ENCODE peak calls at places on chromosomes 16 and 17, in seven cellular contexts. O is endothelial cell; A is A549; P is PC-9; R is activated CD8-positive, alpha-beta T cell treated with anti-CD3 and anti-CD28 coated beads for 36 hours; Y is heart right ventricle; M is colonic mucosa. J is an unnamed sample.

GRCh38 chr16:68665501-68665900 is 20.4 kb downstream of the CDH3 start:
- DNase-seq in P (peak), A (no peak), M (no peak), Y (no peak), R (no peak), O (no peak), J (no peak)

GRCh38 chr17:27496501-27496943 is 40.3 kb downstream of the KSR1 start:
- DNase-seq in R (no peak), M (no peak), A (peak), O (no peak), Y (no peak), P (no peak), J (peak)

GRCh38 chr16:4414187-4414909 is 2.0 kb downstream of the CORO7 start:
- DNase-seq in A (no peak), R (peak), M (no peak), O (no peak), Y (no peak), P (no peak), J (peak)

GRCh38 chr17:50353600-50354195 is 7.8 kb downstream of the XYLT2 start:
- DNase-seq in P (no peak), O (no peak), R (no peak), M (no peak), Y (no peak), A (no peak), J (no peak)

GRCh38 chr17:57940653-57941329 is 14.4 kb downstream of the CUEDC1 start:
- DNase-seq in R (peak), Y (no peak), M (no peak), A (no peak), P (peak), O (no peak), J (peak)

GRCh38 chr17:43554857-43555256 is 8.7 kb upstream of the ETV4 start:
- DNase-seq in R (no peak), A (no peak), Y (no peak), M (no peak), O (no peak), P (no peak), J (no peak)

GRCh38 chr17:77441130-77441920 is 300.6 kb downstream of the SEC14L1 start:
- DNase-seq in Y (no peak), R (peak), A (no peak), O (no peak), M (peak), P (no peak), J (peak)

GRCh38 chr16:16018705-16019104 is 69.3 kb downstream of the ABCC1 start:
- DNase-seq in Y (no peak), O (no peak), A (peak), P (no peak), M (no peak), R (no peak), J (no peak)

GRCh38 chr17:11996722-11997146 is 541 bp downstream of the ZNF18 start:
- DNase-seq in P (peak), A (peak), Y (no peak), M (peak), R (peak), O (no peak), J (peak)

GRCh38 chr17:67137026-67137370 is 92.6 kb downstream of the CACNG1 start:
- DNase-seq in R (no peak), M (no peak), O (no peak), A (no peak), P (no peak), Y (no peak), J (no peak)

GRCh38 chr16:49740190-49740589 is 115.7 kb downstream of the ZNF423 start:
- DNase-seq in R (no peak), P (no peak), O (no peak), A (no peak), M (no peak), Y (no peak), J (no peak)

GRCh38 chr17:19713901-19714361 is 2.5 kb downstream of the SLC47A2 start:
- DNase-seq in A (no peak), M (no peak), R (no peak), Y (no peak), P (no peak), O (no peak), J (no peak)

GRCh38 chr17:19714542-19715411 is 1.6 kb downstream of the SLC47A2 start:
- DNase-seq in M (peak), P (no peak), A (no peak), R (no peak), Y (no peak), O (no peak), J (no peak)

GRCh38 chr17:19712436-19713004 is 3.9 kb downstream of the SLC47A2 start:
- DNase-seq in A (no peak), Y (no peak), P (no peak), O (no peak), R (no peak), M (peak), J (no peak)

GRCh38 chr17:19716108-19717030 is at the start of gene SLC47A2:
- DNase-seq in Y (no peak), P (no peak), A (no peak), M (no peak), O (no peak), R (no peak), J (no peak)

DNA sequence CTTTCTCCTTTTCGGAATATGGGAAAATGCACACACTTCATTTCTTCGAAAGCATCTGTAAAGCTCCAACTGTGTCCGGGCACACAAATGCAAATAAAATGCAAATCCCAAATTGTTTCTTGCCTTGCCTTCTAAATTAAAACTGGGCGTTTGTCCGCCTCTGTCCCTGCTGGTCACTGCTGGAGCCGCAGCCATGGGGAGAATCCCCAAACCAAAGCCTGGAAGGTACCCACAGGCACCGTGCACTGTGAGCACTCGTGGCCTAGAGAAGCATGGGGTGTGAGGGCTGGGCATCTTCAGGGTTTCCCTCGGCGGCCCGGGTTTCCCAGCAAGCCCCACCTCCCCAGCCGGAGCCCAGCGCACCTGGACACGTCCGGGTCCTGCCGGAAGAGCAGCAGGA is 2.9 kb downstream of the SLC47A2 start:
- DNase-seq in M (no peak), O (no peak), P (no peak), Y (no peak), A (no peak), R (no peak), J (no peak)
- TF ChIP-seq CTCF in M (no peak), O (peak), P (no peak), Y (no peak), A (no peak), R (no peak), J (no peak)

DNA sequence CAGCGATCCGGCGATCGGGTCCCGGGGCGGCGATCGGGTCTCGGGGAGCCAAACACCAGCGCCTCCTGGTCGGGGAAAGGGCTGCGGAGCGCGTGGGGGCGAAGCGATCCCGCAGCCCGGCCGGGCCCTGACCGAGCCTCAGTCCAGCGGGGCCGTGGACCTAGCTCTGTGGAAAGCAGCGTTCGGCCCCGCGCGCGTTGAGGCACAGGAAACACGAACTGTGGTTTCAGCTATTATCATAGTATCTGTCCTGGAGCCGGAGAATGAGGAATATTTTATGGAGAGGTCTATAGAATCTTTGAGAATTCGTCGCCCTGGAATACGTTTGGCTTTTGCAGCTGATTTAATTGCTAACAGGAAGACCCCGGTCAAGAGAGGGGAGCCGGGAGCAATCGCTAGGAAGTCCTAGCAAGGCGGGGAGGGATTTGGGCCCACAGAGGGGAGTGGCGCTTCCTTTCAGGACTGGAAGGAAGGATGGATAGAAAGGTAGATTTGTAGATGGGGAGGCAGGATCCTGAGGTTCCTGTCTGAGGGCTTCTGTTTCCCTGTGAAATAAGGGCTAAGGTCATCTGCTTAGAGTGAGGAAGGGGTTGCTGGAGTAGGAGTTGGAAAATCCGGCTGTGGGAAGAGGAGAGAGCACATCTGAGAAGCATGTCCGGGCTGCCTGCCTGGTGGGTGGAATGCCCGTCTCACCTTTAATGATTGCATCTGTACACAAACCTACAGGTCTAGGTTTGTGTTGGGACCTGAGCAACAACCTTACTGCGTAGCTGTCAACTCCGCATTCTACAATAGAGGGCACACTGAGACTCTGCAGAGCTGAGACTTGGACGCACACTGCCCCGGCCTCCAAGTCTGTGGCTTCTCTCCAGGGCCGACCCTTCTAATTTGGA is 770 bp downstream of the CCNF start:
- DNase-seq in O (peak), P (no peak), R (no peak), A (no peak), Y (no peak), M (peak), J (peak)
- TF ChIP-seq CTCF in O (no peak), P (peak), R (peak), A (no peak), Y (no peak), M (no peak), J (peak)

DNA sequence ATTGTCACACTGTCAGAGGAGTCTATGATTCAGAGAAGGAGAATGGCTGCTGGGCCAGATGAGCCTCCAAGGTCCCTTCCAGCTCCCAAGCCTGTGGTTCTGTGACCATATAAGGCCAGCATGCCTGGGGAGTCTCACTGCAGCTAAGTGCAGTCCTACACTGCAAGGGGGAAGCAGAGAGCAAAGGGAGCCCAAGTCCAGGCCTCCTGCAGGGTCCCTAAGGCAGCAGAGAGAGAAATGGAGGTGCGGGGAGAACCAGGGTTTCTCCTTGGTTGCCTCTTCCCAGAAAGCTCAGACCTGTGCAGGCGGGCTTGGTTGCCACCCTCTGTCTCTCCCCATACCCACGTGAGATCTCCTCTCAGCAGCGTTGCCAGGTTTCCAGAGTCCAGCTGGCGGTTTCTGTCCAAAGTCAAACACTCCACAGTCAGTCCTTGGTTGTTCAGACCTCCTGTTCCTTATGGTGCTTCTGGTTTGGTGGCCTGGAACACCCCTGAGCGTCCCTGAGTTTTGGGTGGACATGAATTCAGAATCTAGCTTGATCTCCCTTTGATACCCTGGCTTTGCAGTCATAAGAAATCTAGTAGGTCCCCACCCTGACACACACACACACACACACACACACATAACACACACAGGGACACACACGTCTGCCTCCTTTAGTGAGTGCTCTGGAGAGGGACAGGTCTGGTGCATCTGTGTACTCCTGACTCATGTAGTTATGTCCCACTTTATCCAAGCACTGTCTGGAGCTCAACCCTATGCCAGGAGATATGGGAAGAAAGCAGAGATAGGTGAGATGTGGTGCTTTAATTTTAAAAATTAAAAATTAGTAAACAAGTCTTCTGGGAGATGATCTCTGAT is 78.8 kb downstream of the GNAO1 start:
- DNase-seq in R (no peak), P (no peak), O (no peak), A (peak), M (no peak), Y (peak), J (no peak)
- TF ChIP-seq CTCF in R (no peak), P (no peak), O (no peak), A (no peak), M (no peak), Y (peak), J (no peak)

GRCh38 chr17:7484964-7485377 is 805 bp downstream of the POLR2A start:
- DNase-seq in A (no peak), R (no peak), Y (no peak), O (no peak), P (peak), M (no peak), J (no peak)

GRCh38 chr17:7479389-7480192 is at the start of gene ZBTB4:
- DNase-seq in M (peak), O (peak), R (peak), Y (peak), A (peak), P (no peak), J (peak)

GRCh38 chr17:7486181-7486580 is 2.0 kb downstream of the POLR2A start:
- DNase-seq in P (no peak), Y (no peak), O (no peak), M (no peak), R (no peak), A (no peak), J (no peak)

GRCh38 chr17:7483238-7484066 is 714 bp upstream of the POLR2A start:
- DNase-seq in Y (peak), M (peak), P (peak), A (peak), R (peak), O (peak), J (peak)

DNA sequence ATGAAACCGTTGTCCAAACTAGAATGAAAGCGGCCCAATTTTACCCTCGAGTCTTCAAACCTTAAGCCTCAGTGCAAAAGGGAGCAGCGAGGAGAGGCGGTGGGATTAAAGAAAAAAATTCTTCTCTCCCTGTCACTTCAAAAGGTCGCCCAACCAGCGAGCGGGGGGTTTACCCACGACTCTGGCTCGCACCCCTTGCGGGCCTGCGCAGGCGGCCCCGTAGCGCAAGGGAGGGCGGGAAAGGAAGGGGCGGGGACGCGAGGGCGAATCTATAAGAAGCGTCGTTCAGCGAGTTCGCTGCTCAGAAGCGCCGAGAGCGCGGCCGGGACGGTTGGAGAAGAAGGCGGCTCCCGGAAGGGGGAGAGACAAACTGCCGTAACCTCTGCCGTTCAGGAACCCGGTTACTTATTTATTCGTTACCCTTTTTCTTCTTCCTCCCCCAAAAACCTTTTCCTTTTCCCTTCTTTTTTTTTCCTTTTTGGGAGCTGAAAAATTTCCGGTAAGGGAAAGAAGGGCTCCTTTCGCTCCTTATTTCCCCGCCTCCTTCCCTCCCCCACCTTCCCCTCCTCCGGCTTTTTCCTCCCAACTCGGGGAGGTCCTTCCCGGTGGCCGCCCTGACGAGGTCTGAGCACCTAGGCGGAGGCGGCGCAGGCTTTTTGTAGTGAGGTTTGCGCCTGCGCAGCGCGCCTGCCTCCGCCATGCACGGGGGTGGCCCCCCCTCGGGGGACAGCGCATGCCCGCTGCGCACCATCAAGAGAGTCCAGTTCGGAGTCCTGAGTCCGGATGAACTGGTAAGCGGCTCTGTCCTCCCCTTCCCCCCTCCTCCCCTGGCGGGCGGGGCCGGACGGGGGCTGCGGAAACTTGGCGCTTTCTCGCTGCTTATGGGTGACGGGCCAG is at the start of gene POLR2A:
- DNase-seq in A (peak), O (peak), P (peak), Y (peak), M (peak), R (peak), J (peak)
- TF ChIP-seq CTCF in A (no peak), O (no peak), P (no peak), Y (no peak), M (no peak), R (no peak), J (no peak)

GRCh38 chr17:80477647-80478478 is 1.5 kb upstream of the NPTX1 start:
- DNase-seq in Y (no peak), P (no peak), R (peak), M (no peak), A (peak), O (peak), J (no peak)
- TF ChIP-seq CTCF in Y (peak), P (no peak), R (peak), M (no peak), A (peak), O (no peak), J (peak)

GRCh38 chr17:81287741-81288430 is 7.2 kb downstream of the SLC38A10 start:
- DNase-seq in Y (no peak), O (no peak), A (no peak), R (no peak), M (no peak), P (no peak), J (no peak)
- TF ChIP-seq CTCF in Y (no peak), O (no peak), A (no peak), R (no peak), M (no peak), P (no peak), J (no peak)